ENCODE peak calls at places on chromosomes 11 and 22, in four cellular contexts. V is HepG2, U is K562, I is SK-N-SH. H is an unnamed sample.

GRCh38 chr11:28542556-28542955 is 434.4 kb downstream of the METTL15 start:
- DNase-seq in V (no peak), U (no peak), I (no peak), H (no peak)

GRCh38 chr11:40286137-40286536 is 1173.3 kb downstream of the LRRC4C start:
- DNase-seq in V (no peak), U (no peak), I (no peak), H (no peak)

GRCh38 chr22:30183271-30183670 is 63.3 kb downstream of the LIF start:
- DNase-seq in V (no peak), U (no peak), I (no peak), H (no peak)

GRCh38 chr11:123430736-123431356 is 777 bp downstream of the GRAMD1B start:
- DNase-seq in V (no peak), U (no peak), I (no peak), H (no peak)

GRCh38 chr11:15926071-15926470 is 430.3 kb downstream of the SOX6 start:
- DNase-seq in V (no peak), U (no peak), I (no peak), H (no peak)

GRCh38 chr11:101487775-101488174 is 96.0 kb downstream of the TRPC6 start:
- DNase-seq in V (no peak), U (no peak), I (no peak), H (no peak)

GRCh38 chr11:62603072-62603408 is 1.4 kb upstream of the MTA2 start:
- DNase-seq in V (no peak), U (no peak), I (no peak), H (no peak)

GRCh38 chr11:96332236-96332761 is 10.7 kb downstream of the MAML2 start:
- DNase-seq in V (peak; percentile 83), U (no peak), I (no peak), H (no peak)

GRCh38 chr22:43852605-43853327 is 9.5 kb downstream of the SULT4A1 start:
- DNase-seq in V (no peak), U (no peak), I (no peak), H (no peak)

GRCh38 chr22:42397332-42398246 is 34.6 kb downstream of the NFAM1 start:
- DNase-seq in V (no peak), U (no peak), I (no peak), H (no peak)

GRCh38 chr11:69202511-69203221 is 46.9 kb downstream of the SMIM38 start:
- DNase-seq in V (no peak), U (no peak), I (no peak), H (no peak)

GRCh38 chr11:68146010-68146540 is 24.9 kb upstream of the CHKA start:
- DNase-seq in V (peak; percentile 65), U (no peak), I (peak; percentile 46), H (no peak)

GRCh38 chr11:20021771-20022362 is 138.4 kb downstream of the DBX1 start:
- DNase-seq in V (peak; percentile 61), U (no peak), I (no peak), H (no peak)
- TF ChIP-seq ZBTB33 in V (no peak), U (no peak), I (no peak), H (no peak)

GRCh38 chr11:17351171-17351509 is 460 bp upstream of the NCR3LG1 start:
- DNase-seq in V (no peak), U (no peak), I (no peak), H (no peak)
- TF ChIP-seq ZBTB33 in V (no peak), U (no peak), I (no peak), H (no peak)

GRCh38 chr22:36325163-36326031 is 62.4 kb downstream of the MYH9 start:
- DNase-seq in V (no peak), U (no peak), I (no peak), H (no peak)
- TF ChIP-seq ZBTB33 in V (no peak), U (no peak), I (no peak), H (no peak)

GRCh38 chr22:31820655-31821054 is 66.8 kb downstream of the DEPDC5 start:
- DNase-seq in V (no peak), U (no peak), I (no peak), H (no peak)

GRCh38 chr22:31816750-31817149 is 62.9 kb downstream of the DEPDC5 start:
- DNase-seq in V (no peak), U (no peak), I (no peak), H (no peak)

GRCh38 chr22:31822523-31822922 is 68.7 kb downstream of the DEPDC5 start:
- DNase-seq in V (no peak), U (no peak), I (no peak), H (no peak)

GRCh38 chr22:31821572-31821971 is 67.8 kb downstream of the DEPDC5 start:
- DNase-seq in V (no peak), U (no peak), I (no peak), H (no peak)

GRCh38 chr22:31818481-31819392 is 64.9 kb downstream of the DEPDC5 start:
- DNase-seq in V (no peak), U (no peak), I (no peak), H (no peak)
- TF ChIP-seq ZBTB33 in V (no peak), U (no peak), I (no peak), H (no peak)

GRCh38 chr11:122213111-122213510 is 97.1 kb upstream of the BLID start:
- DNase-seq in V (no peak), U (no peak), I (no peak), H (no peak)

GRCh38 chr11:122207921-122208764 is 92.1 kb upstream of the BLID start:
- DNase-seq in V (no peak), U (no peak), I (no peak), H (no peak)

GRCh38 chr11:122209619-122210377 is 93.8 kb upstream of the BLID start:
- DNase-seq in V (no peak), U (no peak), I (peak; percentile 41), H (no peak)

GRCh38 chr11:122207505-122207904 is 91.5 kb upstream of the BLID start:
- DNase-seq in V (no peak), U (no peak), I (no peak), H (no peak)

GRCh38 chr11:122210378-122210995 is 94.5 kb upstream of the BLID start:
- DNase-seq in V (peak; percentile 16), U (no peak), I (no peak), H (no peak)
- TF ChIP-seq ZBTB33 in V (no peak), U (no peak), I (no peak), H (no peak)

H was measured in HCT116.